ENCODE peak calls at places on chromosomes 6 and 20, in five cellular contexts. P is ovary, W is cardiac muscle cell, T is WERI-Rb-1, A is upper lobe of right lung. Q is an unnamed sample.

GRCh38 chr6:149815788-149816187 is 48.4 kb downstream of the LRP11 start:
- DNase-seq in P (no peak), W (no peak), T (no peak), A (no peak), Q (no peak)

GRCh38 chr6:36660771-36661471 is 17.6 kb upstream of the CDKN1A start:
- DNase-seq in P (peak; percentile 89), W (peak; percentile 36), T (no peak), A (peak; percentile 89), Q (no peak)

GRCh38 chr20:13029687-13030510 is 21.1 kb downstream of the SPTLC3 start:
- DNase-seq in P (no peak), W (no peak), T (no peak), A (no peak), Q (no peak)

GRCh38 chr6:169981051-169981450 is 229.6 kb downstream of the ERMARD start:
- DNase-seq in P (no peak), W (no peak), T (no peak), A (peak; percentile 45), Q (no peak)

GRCh38 chr6:9103876-9104521 is 668.7 kb upstream of the SLC35B3 start:
- DNase-seq in P (no peak), W (no peak), T (no peak), A (no peak), Q (no peak)

GRCh38 chr20:31543966-31544598 is 29.8 kb downstream of the HM13 start:
- DNase-seq in P (no peak), W (no peak), T (no peak), A (no peak), Q (no peak)

GRCh38 chr20:18904624-18905023 is 91.0 kb downstream of the SCP2D1 start:
- DNase-seq in P (peak; percentile 21), W (no peak), T (peak; percentile 6), A (no peak), Q (no peak)

GRCh38 chr6:42929928-42930360 is 664 bp downstream of the CNPY3 start:
- DNase-seq in P (no peak), W (peak; percentile 68), T (no peak), A (no peak), Q (peak; percentile 95)

GRCh38 chr20:10447028-10447427 is 11.9 kb downstream of the SLX4IP start:
- DNase-seq in P (no peak), W (no peak), T (no peak), A (no peak), Q (peak; percentile 54)

GRCh38 chr6:17250237-17250636 is 30.9 kb upstream of the RBM24 start:
- DNase-seq in P (no peak), W (no peak), T (no peak), A (no peak), Q (no peak)

GRCh38 chr20:8790442-8791074 is 278.3 kb upstream of the PLCB4 start:
- DNase-seq in P (no peak), W (peak; percentile 57), T (peak; percentile 38), A (no peak), Q (peak; percentile 41)

DNA sequence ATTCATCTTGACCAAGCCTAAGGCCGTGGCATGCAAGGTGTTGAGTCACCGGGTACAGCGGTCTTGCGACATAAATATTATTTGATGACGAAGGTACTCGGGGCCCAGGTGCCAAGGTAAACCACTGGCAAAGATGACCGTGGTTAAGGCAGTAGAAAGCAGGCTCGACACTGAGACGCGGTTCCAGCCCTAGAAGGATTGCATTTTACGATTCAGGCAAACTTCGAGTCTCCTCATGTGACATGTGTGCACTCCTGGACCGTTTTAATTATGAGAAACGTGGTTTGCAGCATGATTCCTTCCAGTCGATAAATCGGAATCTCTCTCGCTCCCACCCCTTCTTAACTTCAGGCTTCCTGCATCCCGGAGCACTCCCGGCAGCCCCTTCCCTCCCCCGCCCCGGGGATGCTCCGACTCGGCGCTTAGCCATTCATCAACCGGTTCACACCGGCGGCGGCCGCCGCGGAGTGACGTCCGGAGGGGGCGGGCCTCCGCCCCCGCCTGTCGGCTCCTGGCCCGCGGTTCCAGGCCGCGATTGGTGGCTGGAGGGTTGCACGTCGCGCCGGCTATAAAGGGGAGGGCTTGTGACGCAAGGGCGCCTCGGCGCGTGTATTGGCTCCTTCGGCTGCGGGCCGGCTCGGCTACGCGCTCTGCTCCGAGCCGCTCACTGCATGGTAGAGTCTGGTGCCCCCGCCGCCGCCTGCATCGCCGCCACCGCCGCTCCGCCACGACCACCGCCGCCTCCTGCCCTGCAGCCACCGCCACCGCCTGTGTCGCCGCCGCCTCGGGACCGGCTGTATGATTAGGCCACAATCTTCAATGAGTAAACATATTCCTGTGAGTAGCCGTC is at the start of the genes LOC128125822 and PTP4A1:
- DNase-seq in P (peak; percentile 99), W (peak; percentile 98), T (peak; percentile 97), A (peak; percentile 99), Q (peak; percentile 99)
- H3K9me3 ChIP-seq in P (no peaks in the 10 kb centered on the region), W (no peaks in the 10 kb centered on the region), T (no peaks in the 10 kb centered on the region), A (no peaks in the 10 kb centered on the region), Q (peaks cover 6% of the 10 kb centered on the region)

GRCh38 chr20:25353368-25353753 is 37.3 kb downstream of the ABHD12 start:
- DNase-seq in P (no peak), W (no peak), T (no peak), A (no peak), Q (no peak)
- H3K9me3 ChIP-seq in P (no peaks in the 10 kb centered on the region), W (no peaks in the 10 kb centered on the region), T (no peaks in the 10 kb centered on the region), A (no peaks in the 10 kb centered on the region), Q (no peaks in the 10 kb centered on the region)

DNA sequence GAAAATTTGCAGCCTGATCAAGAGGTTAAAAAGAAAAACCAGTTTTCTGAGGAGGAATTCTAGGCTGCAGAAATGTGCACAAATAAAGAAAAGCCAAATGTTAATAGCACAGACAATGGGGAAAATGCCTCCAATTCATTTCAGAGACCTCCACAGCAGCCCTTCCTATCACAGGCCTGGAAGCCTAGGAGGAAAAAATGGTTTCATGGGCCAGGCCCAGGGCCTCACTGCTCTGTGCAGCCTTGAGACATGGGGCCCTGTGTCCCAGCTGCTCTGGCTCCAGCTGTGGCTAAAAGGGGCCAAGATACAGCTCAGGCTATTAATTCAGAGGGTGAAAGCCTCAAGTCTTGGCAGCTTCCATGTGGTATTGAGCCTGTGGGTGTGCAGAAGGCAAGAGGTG is 18.9 kb downstream of the AHI1 start:
- DNase-seq in P (no peak), W (no peak), T (no peak), A (no peak), Q (no peak)
- H3K9me3 ChIP-seq in P (no peaks in the 10 kb centered on the region), W (no peaks in the 10 kb centered on the region), T (peaks cover 9% of the 10 kb centered on the region), A (peaks cover 25% of the 10 kb centered on the region), Q (peaks cover 45% of the 10 kb centered on the region)

GRCh38 chr20:49318430-49319203 is 40.8 kb upstream of the ZNFX1 start:
- DNase-seq in P (no peak), W (peak; percentile 33), T (peak; percentile 19), A (no peak), Q (no peak)
- H3K9me3 ChIP-seq in P (no peaks in the 10 kb centered on the region), W (no peaks in the 10 kb centered on the region), T (no peaks in the 10 kb centered on the region), A (no peaks in the 10 kb centered on the region), Q (no peaks in the 10 kb centered on the region)

GRCh38 chr20:39944861-39945260 is 744.2 kb downstream of the MAFB start:
- DNase-seq in P (no peak), W (no peak), T (no peak), A (no peak), Q (no peak)
- H3K9me3 ChIP-seq in P (no peaks in the 10 kb centered on the region), W (no peaks in the 10 kb centered on the region), T (no peaks in the 10 kb centered on the region), A (no peaks in the 10 kb centered on the region), Q (no peaks in the 10 kb centered on the region)

DNA sequence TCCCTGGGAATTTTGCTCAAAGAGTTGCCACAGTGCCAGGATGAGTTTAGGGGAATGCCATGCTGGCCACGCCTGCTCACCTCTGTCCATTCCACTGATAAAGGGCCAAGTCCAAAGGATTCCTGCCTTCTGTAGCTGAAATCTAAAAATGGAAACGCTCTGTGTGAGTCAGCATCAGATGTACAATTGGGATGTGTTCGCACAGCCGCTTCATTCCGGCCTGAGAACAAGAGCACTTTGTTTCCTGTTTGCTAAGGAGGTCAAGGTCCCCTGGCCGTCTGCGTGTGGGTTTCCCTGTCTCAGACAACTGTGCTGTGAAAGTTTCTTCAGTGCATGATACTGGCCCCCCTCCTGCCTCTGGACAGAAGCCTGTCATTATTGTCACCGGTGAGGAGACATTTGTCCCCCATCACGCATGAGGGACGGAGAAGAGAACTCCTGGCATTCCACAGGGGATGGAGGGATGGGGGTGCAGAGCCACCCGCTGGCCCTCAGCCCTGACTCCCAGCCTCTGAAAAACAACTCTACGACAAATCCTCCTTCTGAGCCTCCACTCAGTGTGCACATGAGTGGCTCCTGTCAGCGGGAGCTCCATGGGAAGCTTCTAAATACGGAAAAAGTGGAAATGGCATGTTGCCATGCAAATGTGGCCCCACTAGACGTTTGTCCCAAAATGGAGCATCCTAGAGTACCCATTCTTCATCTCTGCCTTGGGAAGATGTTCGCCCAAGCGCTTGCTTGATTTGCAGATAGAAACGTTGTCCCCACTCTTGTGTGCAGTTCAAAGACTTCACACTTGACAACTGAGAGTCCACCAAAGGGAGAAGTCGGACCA is 143.5 kb upstream of the AFDN start:
- DNase-seq in P (peak; percentile 79), W (peak; percentile 61), T (no peak), A (peak; percentile 57), Q (no peak)
- H3K9me3 ChIP-seq in P (no peaks in the 10 kb centered on the region), W (no peaks in the 10 kb centered on the region), T (no peaks in the 10 kb centered on the region), A (no peaks in the 10 kb centered on the region), Q (no peaks in the 10 kb centered on the region)

Q was measured in OCI-LY7.